ENCODE peak calls at places on chromosomes 3 and 15, in five cellular contexts. H, F, Q, C and M are unnamed samples.

GRCh38 chr3:58631742-58632141 is 34.8 kb downstream of the FAM3D start:
- DNase-seq in H (no peak), Q (no peak), F (no peak), C (no peak), M (no peak)

GRCh38 chr15:64051645-64052259 is 5.5 kb upstream of the DAPK2 start:
- DNase-seq in C (no peak), F (no peak), Q (no peak), H (no peak), M (no peak)

GRCh38 chr15:92914768-92915221 is 14.7 kb downstream of the CHD2 start:
- DNase-seq in H (no peak), C (no peak), F (no peak), Q (no peak), M (no peak)

GRCh38 chr3:4416961-4417360 is 50.1 kb downstream of the SUMF1 start:
- DNase-seq in H (peak; percentile 80), C (no peak), F (no peak), Q (no peak), M (no peak)

GRCh38 chr3:141570068-141570467 is 83.2 kb downstream of the RASA2 start:
- DNase-seq in F (no peak), C (no peak), Q (no peak), H (no peak), M (no peak)

GRCh38 chr15:33710746-33711145 is 257.6 kb upstream of the CHRM5 start:
- DNase-seq in Q (no peak), C (no peak), H (no peak), F (no peak), M (no peak)

GRCh38 chr3:174756200-174756829 is 102.8 kb upstream of the NAALADL2 start:
- DNase-seq in F (peak; percentile 65), C (no peak), H (no peak), Q (no peak), M (no peak)

GRCh38 chr3:106392905-106393304 is 524.1 kb upstream of the CBLB start:
- DNase-seq in Q (no peak), F (no peak), C (no peak), H (peak; percentile 19), M (no peak)

GRCh38 chr3:12334786-12335185 is 45.9 kb downstream of the PPARG start:
- DNase-seq in C (no peak), H (no peak), F (no peak), Q (no peak), M (no peak)

GRCh38 chr3:141452045-141452444 is 34.8 kb upstream of the RASA2 start:
- DNase-seq in Q (no peak), H (peak; percentile 59), F (peak; percentile 37), C (no peak), M (no peak)

GRCh38 chr3:16381426-16381825 is 116.4 kb downstream of the OXNAD1 start:
- DNase-seq in C (no peak), F (no peak), Q (no peak), H (no peak), M (no peak)

GRCh38 chr3:10189557-10190374 is 25.0 kb downstream of the IRAK2 start:
- DNase-seq in Q (peak; percentile 91), F (no peak), C (no peak), H (peak; percentile 81), M (no peak)

GRCh38 chr3:167318306-167318705 is 61.8 kb downstream of the ZBBX start:
- DNase-seq in C (no peak), F (no peak), Q (no peak), H (no peak), M (no peak)

GRCh38 chr15:34583399-34584320 is at the start of gene GOLGA8B:
- DNase-seq in C (peak; percentile 69), F (peak; percentile 22), Q (no peak), H (peak; percentile 85), M (peak; percentile 93)

GRCh38 chr3:126194713-126195305 is 14.4 kb upstream of the ALDH1L1 start:
- DNase-seq in F (no peak), Q (no peak), C (no peak), H (no peak), M (no peak)

GRCh38 chr3:99885851-99886250 is 68.2 kb downstream of the CMSS1 start:
- DNase-seq in F (no peak), Q (no peak), C (no peak), H (no peak), M (no peak)

GRCh38 chr15:96274698-96275097 is 55.8 kb upstream of the NR2F2 start:
- DNase-seq in Q (no peak), C (no peak), H (peak; percentile 33), F (no peak), M (no peak)

GRCh38 chr3:156643729-156644389 is 30.5 kb upstream of the TIPARP start:
- DNase-seq in F (no peak), C (no peak), H (no peak), Q (no peak), M (no peak)

GRCh38 chr3:108552267-108553159 is 36.7 kb downstream of the CIP2A start:
- DNase-seq in C (no peak), F (peak; percentile 49), H (peak; percentile 32), Q (no peak), M (no peak)

GRCh38 chr15:61524091-61524490 is 295.0 kb upstream of the RORA start:
- DNase-seq in H (no peak), C (no peak), Q (no peak), F (no peak), M (no peak)

GRCh38 chr15:31373970-31374369 is 47.3 kb downstream of the KLF13 start:
- DNase-seq in C (no peak), H (no peak), Q (no peak), F (no peak), M (no peak)